ENCODE peak calls at places on chromosomes 1 and 21, in nine cellular contexts. S is mucosa of descending colon; D is NCI-H345; X is effector CD4-positive, alpha-beta T cell; K is activated effector memory CD4-positive, alpha-beta T cell treated with Interleukin-2 at 50 U/mL for 16 hours; P is activated T-helper 1 cell treated with Interleukin-2 at 50 U/mL for 16 hours; T is heart left ventricle; A is activated T-cell treated with anti-CD3 and anti-CD28 coated beads for 4 hours; R is CD8-positive, alpha-beta T cell. O is an unnamed sample.

GRCh38 chr1:95023399-95024050 is 49.2 kb downstream of the ALG14 start:
- DNase-seq in S (no peak), D (no peak), X (no peak), K (no peak), P (no peak), T (peak), A (no peak), R (no peak), O (no peak)

GRCh38 chr1:184892116-184892515 is 82.2 kb downstream of the NIBAN1 start:
- DNase-seq in S (no peak), D (no peak), X (no peak), K (no peak), P (no peak), T (no peak), A (no peak), R (no peak), O (peak)

GRCh38 chr1:32400876-32401631 is 6.8 kb upstream of the BSDC1 start:
- DNase-seq in S (peak), D (peak), X (peak), K (peak), P (peak), T (peak), A (peak), R (peak), O (no peak)

GRCh38 chr1:200224315-200224714 is 185.5 kb downstream of the ZNF281 start:
- DNase-seq in S (no peak), D (no peak), X (no peak), K (no peak), P (no peak), T (no peak), A (no peak), R (no peak), O (no peak)

GRCh38 chr1:155938220-155938627 is 3.2 kb upstream of the RXFP4 start:
- DNase-seq in S (no peak), D (peak), X (no peak), K (no peak), P (no peak), T (peak), A (no peak), R (no peak), O (peak)

GRCh38 chr1:233620065-233620464 is 6.2 kb downstream of the KCNK1 start:
- DNase-seq in S (no peak), D (no peak), X (no peak), K (no peak), P (no peak), T (no peak), A (no peak), R (no peak), O (no peak)

GRCh38 chr21:38993561-38993960 is 187.8 kb downstream of the ETS2 start:
- DNase-seq in S (no peak), D (no peak), X (no peak), K (no peak), P (no peak), T (peak), A (no peak), R (no peak), O (no peak)

GRCh38 chr1:27575861-27576331 is 28.0 kb downstream of the AHDC1 start:
- DNase-seq in S (peak), D (no peak), X (no peak), K (no peak), P (no peak), T (peak), A (no peak), R (no peak), O (no peak)

GRCh38 chr1:89566761-89567174 is 42.1 kb downstream of the LRRC8B start:
- DNase-seq in S (no peak), D (no peak), X (no peak), K (no peak), P (no peak), T (peak), A (no peak), R (no peak), O (no peak)

GRCh38 chr1:14516974-14517812 is 81.3 kb upstream of the KAZN start:
- DNase-seq in S (no peak), D (no peak), X (no peak), K (no peak), P (no peak), T (no peak), A (no peak), R (no peak), O (no peak)